ENCODE peak calls at places on chromosomes 7 and 10, in eight cellular contexts. N is GM23338, J is HepG2, S is K562, Y is Panc1, P is HCT116, X is GM12878, I is SK-N-SH. E is an unnamed sample.

GRCh38 chr7:143250822-143251221 is 12.4 kb upstream of the GSTK1 start:
- DNase-seq in Y (no peak), I (no peak), P (no peak), S (no peak), J (no peak), N (no peak), X (no peak), E (no peak)

GRCh38 chr7:31971049-31971665 is 99.0 kb downstream of the PDE1C start:
- DNase-seq in Y (no peak), P (no peak), J (no peak), X (no peak), N (no peak), S (no peak), I (no peak), E (no peak)

GRCh38 chr10:110361800-110362456 is 57.2 kb upstream of the SMNDC1 start:
- DNase-seq in P (no peak), X (no peak), N (peak), S (no peak), J (no peak), Y (no peak), I (no peak), E (no peak)

GRCh38 chr7:99559276-99559915 is 954 bp downstream of the ZNF655 start:
- DNase-seq in S (no peak), P (no peak), J (no peak), I (no peak), X (no peak), Y (no peak), N (no peak), E (no peak)

GRCh38 chr10:50322075-50322474 is 70.8 kb upstream of the ASAH2 start:
- DNase-seq in X (no peak), J (no peak), N (no peak), P (no peak), I (no peak), S (peak), Y (no peak), E (no peak)

GRCh38 chr7:150340024-150340749 is 1.2 kb downstream of the RARRES2 start:
- DNase-seq in S (no peak), P (no peak), Y (no peak), N (peak), X (no peak), I (no peak), J (peak), E (no peak)

GRCh38 chr7:27409776-27410175 is 167.2 kb downstream of the EVX1 start:
- DNase-seq in Y (no peak), X (no peak), I (no peak), S (no peak), P (no peak), J (no peak), N (no peak), E (no peak)

GRCh38 chr7:151251926-151252835 is 3.7 kb upstream of the SMARCD3 start:
- DNase-seq in I (peak), P (no peak), X (no peak), S (peak), Y (no peak), N (peak), J (no peak), E (no peak)

GRCh38 chr7:23067271-23067670 is 38.3 kb upstream of the KLHL7 start:
- DNase-seq in X (no peak), Y (no peak), J (no peak), P (no peak), I (no peak), S (no peak), N (no peak), E (no peak)

GRCh38 chr10:91023708-91024438 is 103.0 kb upstream of the ANKRD1 start:
- DNase-seq in I (no peak), J (no peak), X (no peak), P (no peak), N (no peak), S (no peak), Y (no peak), E (no peak)

GRCh38 chr10:26717476-26717875 is 20.0 kb downstream of the PDSS1 start:
- DNase-seq in S (no peak), Y (no peak), N (no peak), J (no peak), X (no peak), P (no peak), I (no peak), E (no peak)

GRCh38 chr10:77291596-77292505 is 345.8 kb downstream of the KCNMA1 start:
- DNase-seq in S (no peak), I (no peak), P (no peak), Y (no peak), J (no peak), X (no peak), N (no peak), E (no peak)

GRCh38 chr7:43341132-43341531 is 228.7 kb downstream of the HECW1 start:
- DNase-seq in S (no peak), P (no peak), Y (no peak), J (no peak), N (no peak), X (no peak), I (no peak), E (no peak)

GRCh38 chr10:11874568-11875182 is 51.5 kb downstream of the PROSER2 start:
- DNase-seq in P (peak), I (peak), X (peak), J (peak), Y (no peak), S (peak), N (peak), E (no peak)

GRCh38 chr7:90933984-90934383 is 330.2 kb upstream of the FZD1 start:
- DNase-seq in Y (no peak), N (no peak), X (no peak), J (no peak), I (peak), S (no peak), P (no peak), E (no peak)

GRCh38 chr7:42913591-42913990 is 1.7 kb upstream of the C7orf25 start:
- DNase-seq in N (no peak), X (no peak), S (peak), I (no peak), J (no peak), P (no peak), Y (no peak), E (no peak)

GRCh38 chr10:21989453-21990154 is 13.9 kb downstream of the DNAJC1 start:
- DNase-seq in I (peak), X (no peak), J (peak), N (peak), S (peak), Y (no peak), P (peak), E (peak)

GRCh38 chr10:52451817-52452216 is 137.7 kb downstream of the DKK1 start:
- DNase-seq in P (no peak), Y (no peak), X (no peak), N (no peak), I (no peak), S (no peak), J (no peak), E (no peak)

GRCh38 chr7:157189405-157189804 is 50.7 kb downstream of the UBE3C start:
- DNase-seq in N (peak), X (no peak), J (no peak), S (no peak), P (no peak), Y (no peak), I (no peak), E (no peak)

DNA sequence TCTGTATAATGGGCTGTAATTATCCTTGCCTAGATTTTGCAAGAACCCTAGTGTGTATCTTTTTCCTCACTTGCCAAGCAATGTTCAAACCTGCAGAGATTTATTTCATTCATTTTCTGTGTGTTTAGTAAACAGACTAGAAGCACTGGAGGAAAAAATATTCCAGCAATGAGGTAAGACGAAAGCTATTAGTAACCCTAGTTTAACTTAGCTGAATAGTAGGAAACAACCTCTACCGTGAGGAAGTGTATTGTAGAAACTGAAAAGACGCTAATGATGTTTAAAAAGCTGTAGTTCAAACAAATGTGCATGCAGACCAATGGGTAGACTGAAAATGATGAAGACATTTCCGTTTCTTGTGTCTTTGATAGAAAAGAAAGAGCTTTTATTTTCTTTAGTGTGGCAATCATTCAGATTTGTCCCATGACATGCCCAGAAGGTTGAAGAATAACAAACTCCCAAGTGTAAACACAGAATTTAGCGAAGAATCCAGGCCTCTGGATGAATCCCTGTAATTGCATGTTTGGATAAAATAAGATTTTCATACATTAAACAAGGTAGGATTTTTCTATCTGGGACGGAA is 20.7 kb downstream of the CAV1 start:
- DNase-seq in J (no peak), X (no peak), S (no peak), I (no peak), P (no peak), N (no peak), Y (no peak), E (no peak)
- TF ChIP-seq POLR2AphosphoS5 in J (no peak), X (no peak), S (no peak), I (no peak), P (no peak), N (no peak), Y (no peak), E (no peak)

DNA sequence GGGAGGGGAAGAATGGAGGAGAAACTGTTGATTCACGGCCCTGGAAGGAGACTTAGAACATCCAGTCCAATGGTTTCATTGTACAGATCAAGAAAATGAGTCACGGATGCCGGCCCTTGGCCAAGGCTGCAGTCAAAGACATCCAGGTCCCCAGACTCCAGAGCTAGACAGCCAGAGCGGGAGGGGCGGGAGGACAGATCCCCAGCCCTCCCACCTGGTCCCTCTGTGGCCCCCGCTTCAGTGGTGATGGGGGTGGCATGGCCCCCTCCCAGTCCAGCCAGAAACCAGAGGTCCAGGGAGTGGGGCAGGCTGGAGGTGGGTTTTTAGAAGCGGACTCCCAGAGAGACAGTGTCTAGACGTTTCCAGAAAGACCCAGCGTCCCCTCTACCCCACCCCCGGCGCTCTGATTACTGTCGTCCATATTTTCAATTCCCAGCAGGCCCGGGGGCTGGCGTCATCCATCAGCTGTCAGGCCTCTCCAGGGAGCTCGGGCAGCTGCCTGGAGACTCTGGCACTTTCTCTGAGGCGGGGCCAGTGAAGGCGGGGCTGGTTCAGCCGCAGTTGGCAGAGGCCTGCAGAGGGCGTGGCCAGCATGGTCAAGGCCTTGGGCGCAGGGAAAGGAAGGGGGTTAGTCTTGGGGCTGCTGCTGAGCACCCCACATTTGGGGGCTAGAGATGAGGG is 8.0 kb upstream of the HSPB1 start:
- DNase-seq in P (peak), S (peak), J (peak), N (peak), Y (no peak), X (no peak), I (peak), E (peak)
- TF ChIP-seq REST in P (no peak), S (peak), J (no peak), N (no peak), Y (no peak), X (no peak), I (peak), E (no peak)

DNA sequence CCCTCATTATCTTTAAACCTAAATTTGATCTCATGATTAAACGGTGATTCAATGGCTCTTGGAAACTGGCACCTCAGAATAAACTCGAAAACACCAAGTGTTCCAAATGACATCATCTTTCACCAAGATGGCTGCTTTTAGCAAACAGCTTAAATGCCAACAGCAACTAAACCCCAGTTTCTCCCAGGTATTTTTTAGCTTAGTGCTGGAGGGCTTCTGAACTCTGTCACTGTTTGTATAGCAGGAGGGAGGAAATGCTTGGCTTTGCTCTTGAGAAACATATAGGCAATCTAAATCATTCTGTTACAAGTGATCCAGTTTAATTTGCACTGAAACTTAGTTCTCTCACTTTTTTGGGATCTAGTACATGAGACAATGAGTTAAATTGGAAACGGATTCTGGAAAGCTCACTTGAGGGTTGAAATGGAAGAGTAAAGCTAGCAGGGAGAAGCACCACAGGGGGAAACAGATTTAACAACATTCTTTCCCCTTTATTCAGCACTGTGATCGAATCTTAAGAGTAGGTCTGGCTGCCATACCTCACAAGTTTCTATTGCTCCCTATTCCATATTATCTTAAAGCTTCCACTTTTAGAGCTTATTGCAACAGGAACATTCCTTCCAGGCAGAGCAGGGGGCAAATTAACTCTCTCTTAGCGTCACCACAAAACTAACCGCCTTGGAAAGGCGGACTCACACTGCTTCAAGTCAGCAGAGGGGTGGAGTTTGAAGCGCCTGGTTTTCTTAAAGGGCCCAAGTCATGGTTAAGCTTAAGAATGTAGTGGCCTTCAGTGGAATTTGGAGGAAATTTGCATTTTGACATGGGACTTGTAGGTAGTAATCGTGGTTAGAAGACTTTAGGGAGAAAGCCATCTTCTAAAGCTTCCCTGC is 1.8 kb upstream of the CCDC6 start:
- DNase-seq in P (peak), S (peak), X (no peak), Y (peak), N (peak), J (no peak), I (no peak), E (peak)
- TF ChIP-seq POLR2AphosphoS5 in P (peak), S (peak), X (peak), Y (peak), N (peak), J (peak), I (peak), E (no peak)

GRCh38 chr7:38558786-38559185 is 72.4 kb downstream of the AMPH start:
- DNase-seq in Y (no peak), J (no peak), N (no peak), X (no peak), S (no peak), I (no peak), P (no peak), E (no peak)

GRCh38 chr7:38550881-38551280 is 80.3 kb downstream of the AMPH start:
- DNase-seq in Y (no peak), N (peak), X (no peak), P (no peak), J (no peak), S (no peak), I (no peak), E (no peak)

GRCh38 chr7:38548605-38549004 is 82.6 kb downstream of the AMPH start:
- DNase-seq in J (no peak), N (no peak), S (no peak), P (no peak), X (no peak), Y (no peak), I (no peak), E (no peak)

DNA sequence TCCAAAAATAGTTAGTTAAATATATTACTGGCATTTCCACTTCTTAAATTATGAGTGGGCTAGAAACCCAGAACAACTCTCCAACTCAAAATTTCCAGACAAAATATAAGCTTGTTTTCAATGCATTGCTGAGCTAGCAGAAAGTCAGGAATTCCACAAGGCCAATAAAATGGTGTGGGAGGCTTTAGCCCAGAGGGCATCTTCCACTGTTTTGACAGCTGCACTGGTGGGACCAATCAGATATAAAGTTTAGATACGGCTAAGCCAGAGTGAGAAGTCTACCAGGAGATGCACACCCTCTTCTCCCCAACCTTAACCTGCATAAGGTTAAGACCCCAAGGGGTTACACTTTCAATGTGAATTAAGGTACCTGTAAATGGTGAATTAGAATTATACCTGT is 76.6 kb downstream of the AMPH start:
- DNase-seq in N (no peak), S (no peak), X (no peak), P (no peak), Y (no peak), I (no peak), J (no peak), E (no peak)
- TF ChIP-seq REST in N (no peak), S (no peak), X (no peak), P (no peak), Y (no peak), I (no peak), J (no peak), E (no peak)

GRCh38 chr10:99788598-99789259 is 6.3 kb downstream of the ABCC2 start:
- DNase-seq in N (no peak), Y (no peak), I (no peak), P (no peak), X (no peak), J (no peak), S (no peak), E (no peak)
- TF ChIP-seq POLR2AphosphoS5 in N (no peak), Y (no peak), I (no peak), P (no peak), X (no peak), J (no peak), S (no peak), E (no peak)

DNA sequence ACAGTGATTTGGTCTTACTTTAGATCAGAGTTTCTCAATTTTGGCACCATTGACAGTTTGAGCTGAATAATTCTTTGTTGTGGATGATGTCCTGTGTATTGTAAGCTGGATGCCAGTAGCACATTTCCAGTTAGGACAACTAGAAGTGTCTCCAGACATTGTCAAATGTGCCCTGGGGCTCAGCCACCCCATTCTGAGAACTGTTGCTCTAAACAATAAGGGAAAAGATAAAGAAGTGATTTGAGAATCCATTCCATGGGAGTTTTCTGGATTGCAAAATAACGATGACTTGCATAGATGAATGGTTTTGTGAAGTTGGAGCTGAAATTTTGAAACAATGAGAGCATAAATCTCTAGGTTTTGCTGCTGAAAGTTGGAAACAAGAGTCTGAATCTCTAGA is 44.6 kb downstream of the NUP205 start:
- DNase-seq in J (no peak), S (no peak), N (no peak), Y (no peak), X (no peak), I (no peak), P (no peak), E (no peak)
- TF ChIP-seq REST in J (no peak), S (no peak), N (no peak), Y (no peak), X (no peak), I (no peak), P (no peak), E (no peak)

GRCh38 chr10:93465806-93466675 is 16.1 kb downstream of the MYOF start:
- DNase-seq in J (peak), N (no peak), I (peak), X (no peak), Y (peak), S (no peak), P (peak), E (no peak)
- TF ChIP-seq POLR2AphosphoS5 in J (no peak), N (no peak), I (peak), X (no peak), Y (peak), S (no peak), P (peak), E (no peak)

GRCh38 chr10:13054844-13055243 is 45.1 kb upstream of the OPTN start:
- DNase-seq in Y (no peak), N (no peak), X (no peak), J (no peak), S (no peak), I (no peak), P (no peak), E (no peak)

GRCh38 chr10:13051126-13051694 is 48.8 kb upstream of the OPTN start:
- DNase-seq in I (no peak), S (no peak), J (no peak), P (no peak), Y (no peak), X (no peak), N (no peak), E (no peak)

GRCh38 chr10:13053794-13054462 is 46.0 kb upstream of the OPTN start:
- DNase-seq in J (no peak), N (peak), S (no peak), I (no peak), X (no peak), Y (no peak), P (no peak), E (no peak)

GRCh38 chr10:13056461-13057077 is 43.4 kb upstream of the OPTN start:
- DNase-seq in Y (no peak), X (no peak), P (no peak), I (peak), J (no peak), S (no peak), N (peak), E (no peak)
- TF ChIP-seq REST in Y (no peak), X (no peak), P (no peak), I (no peak), J (no peak), S (no peak), N (no peak), E (no peak)

E was measured in HL-60.